ENCODE peak calls at places on chromosomes 13 and 19, in four cellular contexts. B is T-helper 9 cell, N is stromal cell of bone marrow, T is GM03348. A is an unnamed sample.

GRCh38 chr19:246551-246950 is 44.7 kb downstream of the PLPP2 start:
- DNase-seq in B (no peak), N (no peak), T (no peak), A (no peak)

GRCh38 chr13:41295973-41296372 is 15.1 kb upstream of the NAA16 start:
- DNase-seq in B (no peak), N (no peak), T (no peak), A (no peak)

GRCh38 chr19:21202865-21203494 is 61.1 kb downstream of the ZNF431 start:
- DNase-seq in B (peak), N (no peak), T (peak), A (no peak)

GRCh38 chr13:111385182-111385857 is 64.9 kb downstream of the TEX29 start:
- DNase-seq in B (no peak), N (no peak), T (no peak), A (no peak)

GRCh38 chr19:1263198-1263597 is 5.9 kb upstream of the CIRBP start:
- DNase-seq in B (no peak), N (no peak), T (no peak), A (no peak)

GRCh38 chr13:48220592-48221300 is 12.3 kb upstream of the ITM2B start:
- DNase-seq in B (no peak), N (no peak), T (no peak), A (no peak)

GRCh38 chr19:42683917-42684513 is 56.3 kb downstream of the PSG3 start:
- DNase-seq in B (no peak), N (peak), T (peak), A (peak)

GRCh38 chr13:73870970-73871935 is 263.0 kb downstream of the KLF12 start:
- DNase-seq in B (no peak), N (peak), T (peak), A (no peak)

GRCh38 chr13:71643466-71643865 is 223.5 kb downstream of the DACH1 start:
- DNase-seq in B (no peak), N (no peak), T (no peak), A (no peak)

GRCh38 chr19:43407416-43408005 is 7.2 kb upstream of the TEX101 start:
- DNase-seq in B (no peak), N (no peak), T (no peak), A (no peak)

GRCh38 chr19:46229442-46229841 is at the start of gene IGFL1:
- DNase-seq in B (no peak), N (no peak), T (no peak), A (peak)

GRCh38 chr19:50830266-50831025 is 2.9 kb downstream of the KLK15 start:
- DNase-seq in B (no peak), N (no peak), T (no peak), A (no peak)

GRCh38 chr13:87168390-87168789 is 502.8 kb upstream of the SLITRK5 start:
- DNase-seq in B (no peak), N (no peak), T (no peak), A (no peak)

GRCh38 chr19:33245948-33246728 is 20.5 kb upstream of the SLC7A10 start:
- DNase-seq in B (no peak), N (no peak), T (no peak), A (no peak)

GRCh38 chr13:30158774-30159445 is 148.4 kb downstream of the KATNAL1 start:
- DNase-seq in B (no peak), N (peak), T (peak), A (peak)

GRCh38 chr19:16920816-16921529 is 32.2 kb downstream of the F2RL3 start:
- DNase-seq in B (no peak), N (peak), T (peak), A (peak)

GRCh38 chr13:110140099-110140498 is 166.9 kb downstream of the COL4A1 start:
- DNase-seq in B (no peak), N (no peak), T (no peak), A (no peak)

GRCh38 chr19:19628499-19629134 is 597 bp upstream of the LPAR2 start:
- DNase-seq in B (peak), N (no peak), T (no peak), A (no peak)

GRCh38 chr19:40822161-40822560 is 23.2 kb downstream of the EGLN2 start:
- DNase-seq in B (no peak), N (no peak), T (no peak), A (no peak)

GRCh38 chr19:56507446-56508281 is at the start of gene ZNF471:
- DNase-seq in B (peak), N (peak), T (peak), A (peak)

GRCh38 chr13:30307194-30307965 is at the start of gene KATNAL1:
- DNase-seq in B (peak), N (no peak), T (peak), A (peak)

GRCh38 chr13:48156466-48156865 is 61.6 kb upstream of the MED4 start:
- DNase-seq in B (peak), N (no peak), T (no peak), A (peak)

GRCh38 chr13:75621147-75621546 is 15.0 kb upstream of the LMO7 start:
- DNase-seq in B (no peak), N (no peak), T (peak), A (peak)

GRCh38 chr13:112651306-112651705 is 38.5 kb upstream of the ATP11A start:
- DNase-seq in B (no peak), N (no peak), T (no peak), A (no peak)

GRCh38 chr19:38004505-38005223 is 97.7 kb downstream of the SIPA1L3 start:
- DNase-seq in B (no peak), N (peak), T (peak), A (peak)

GRCh38 chr13:107803822-107804495 is 411.4 kb downstream of the LIG4 start:
- DNase-seq in B (no peak), N (no peak), T (no peak), A (no peak)

GRCh38 chr19:11094520-11094894 is 5.2 kb downstream of the LDLR start:
- DNase-seq in B (no peak), N (no peak), T (no peak), A (no peak)

GRCh38 chr19:44847144-44848035 is 1.3 kb downstream of the NECTIN2 start:
- DNase-seq in B (peak), N (peak), T (peak), A (peak)

GRCh38 chr19:1355974-1356865 is 27.5 kb upstream of the NDUFS7 start:
- DNase-seq in B (no peak), N (no peak), T (no peak), A (peak)

GRCh38 chr19:37413243-37414084 is 42.6 kb downstream of the ZNF527 start:
- DNase-seq in B (no peak), N (no peak), T (no peak), A (no peak)

GRCh38 chr19:33580645-33581037 is 41.1 kb upstream of the CHST8 start:
- DNase-seq in B (no peak), N (no peak), T (no peak), A (no peak)

GRCh38 chr19:4103073-4103418 is 20.9 kb downstream of the MAP2K2 start:
- DNase-seq in B (no peak), N (no peak), T (no peak), A (peak)